ENCODE peak calls at places on chromosomes 11 and 22, in eight cellular contexts. R is stimulated activated CD8-positive, alpha-beta memory T cell treated with anti-CD3 and anti-CD28 coated beads, Interleukin-12 subunit alpha, Interleukin-12 subunit beta, amount 100 ng/mL, for 1 hour; V is hippocampal formation; Y is endothelial cell; L is heart right ventricle; O is activated gamma-delta T cell treated with Interleukin-2 at 50 U/mL for 16 hours; G is stimulated activated CD4-positive, alpha-beta T cell treated with anti-CD3 and anti-CD28 coated beads, Interleukin-2, amount 100 ng/mL, for 48 hours; M is Panc1. W is an unnamed sample.

GRCh38 chr11:62062223-62062861 is 61.5 kb upstream of the INCENP start:
- DNase-seq in Y (no peak), M (no peak), O (no peak), R (no peak), V (no peak), G (no peak), L (no peak), W (no peak)

GRCh38 chr11:106133529-106133928 is 56.1 kb downstream of the AASDHPPT start:
- DNase-seq in L (no peak), O (no peak), G (no peak), Y (no peak), V (no peak), R (no peak), M (no peak), W (peak)

GRCh38 chr11:72685560-72686480 is 11.6 kb upstream of the PDE2A start:
- DNase-seq in M (no peak), V (no peak), L (peak), Y (no peak), G (peak), O (no peak), R (no peak), W (peak)

GRCh38 chr22:47918276-47918928 is 1156.0 kb downstream of the TBC1D22A start:
- DNase-seq in O (peak), M (no peak), G (peak), R (peak), L (no peak), V (no peak), Y (no peak), W (no peak)

GRCh38 chr11:74932169-74932568 is 16.7 kb downstream of the XRRA1 start:
- DNase-seq in L (no peak), Y (no peak), M (no peak), V (no peak), R (no peak), O (no peak), G (no peak), W (peak)

GRCh38 chr11:115670538-115671200 is 166.5 kb upstream of the CADM1 start:
- DNase-seq in L (no peak), R (no peak), O (no peak), Y (no peak), G (no peak), M (no peak), V (no peak), W (no peak)

GRCh38 chr11:121418625-121419114 is 33.4 kb upstream of the SORL1 start:
- DNase-seq in G (no peak), O (peak), R (peak), M (no peak), Y (no peak), V (no peak), L (peak), W (no peak)

GRCh38 chr22:42780070-42780540 is 59.4 kb upstream of the A4GALT start:
- DNase-seq in V (peak), R (peak), M (peak), G (peak), O (peak), L (peak), Y (peak), W (peak)

GRCh38 chr11:26993965-26994446 is at the start of gene FIBIN:
- DNase-seq in M (no peak), Y (peak), L (peak), R (no peak), V (no peak), G (no peak), O (no peak), W (peak)

GRCh38 chr11:12813371-12814225 is 139.4 kb downstream of the TEAD1 start:
- DNase-seq in R (no peak), L (no peak), V (no peak), O (no peak), M (no peak), Y (no peak), G (no peak), W (peak)

GRCh38 chr11:22474621-22475020 is 136.4 kb downstream of the SLC17A6 start:
- DNase-seq in M (no peak), L (no peak), O (no peak), V (no peak), G (no peak), R (no peak), Y (no peak), W (no peak)

GRCh38 chr11:120747801-120748484 is 236.4 kb downstream of the GRIK4 start:
- DNase-seq in M (no peak), G (no peak), O (no peak), R (no peak), Y (no peak), L (no peak), V (no peak), W (no peak)

GRCh38 chr11:25860677-25861445 is 471.1 kb upstream of the ANO3 start:
- DNase-seq in L (no peak), V (no peak), R (no peak), Y (no peak), M (no peak), O (no peak), G (no peak), W (peak)

GRCh38 chr22:40123387-40123786 is 54.3 kb upstream of the TNRC6B start:
- DNase-seq in L (peak), M (no peak), Y (no peak), G (no peak), V (no peak), R (no peak), O (no peak), W (no peak)

GRCh38 chr11:104870910-104871309 is 27.4 kb downstream of the CASP12 start:
- DNase-seq in M (no peak), L (no peak), G (no peak), O (no peak), Y (no peak), V (no peak), R (no peak), W (no peak)

GRCh38 chr11:122322369-122322768 is 206.4 kb upstream of the BLID start:
- DNase-seq in R (no peak), O (no peak), Y (no peak), L (no peak), G (no peak), M (no peak), V (no peak), W (no peak)

GRCh38 chr11:61695917-61696316 is 15.7 kb downstream of the DAGLA start:
- DNase-seq in R (peak), O (peak), M (no peak), V (no peak), G (peak), L (peak), Y (no peak), W (no peak)

GRCh38 chr11:119056397-119056999 is 507 bp downstream of the HYOU1 start:
- DNase-seq in O (peak), G (no peak), M (no peak), Y (peak), V (no peak), R (peak), L (peak), W (no peak)

GRCh38 chr11:117483372-117483771 is 155.7 kb downstream of the CEP164 start:
- DNase-seq in G (no peak), O (no peak), Y (no peak), V (no peak), L (no peak), R (no peak), M (no peak), W (no peak)

GRCh38 chr11:126718319-126718718 is 282.3 kb downstream of the KIRREL3 start:
- DNase-seq in G (no peak), R (no peak), Y (no peak), L (no peak), M (no peak), O (no peak), V (no peak), W (no peak)

GRCh38 chr11:30465623-30466022 is 120.5 kb downstream of the MPPED2 start:
- DNase-seq in V (no peak), G (no peak), L (no peak), O (no peak), R (no peak), Y (no peak), M (no peak), W (no peak)

GRCh38 chr11:2803186-2804057 is 82.2 kb downstream of the CDKN1C start:
- DNase-seq in Y (no peak), R (no peak), M (no peak), O (peak), G (no peak), V (no peak), L (no peak), W (no peak)

GRCh38 chr11:65083134-65083833 is 556 bp downstream of the CDCA5 start:
- DNase-seq in O (no peak), R (no peak), M (no peak), L (no peak), Y (no peak), V (no peak), G (no peak), W (no peak)

GRCh38 chr22:43305806-43306205 is 37.4 kb downstream of the SCUBE1 start:
- DNase-seq in L (peak), V (no peak), Y (no peak), M (no peak), O (no peak), G (no peak), R (no peak), W (no peak)

GRCh38 chr11:62881579-62882427 is 1.1 kb downstream of the SLC3A2 start:
- DNase-seq in Y (peak), M (peak), G (peak), V (peak), L (peak), O (peak), R (peak), W (peak)

GRCh38 chr22:19599004-19599403 is 74.8 kb upstream of the CLDN5 start:
- DNase-seq in L (no peak), Y (no peak), G (no peak), V (no peak), R (no peak), M (no peak), O (no peak), W (no peak)

GRCh38 chr22:42745118-42745517 is 24.4 kb upstream of the A4GALT start:
- DNase-seq in R (no peak), Y (no peak), M (no peak), O (no peak), V (no peak), G (no peak), L (no peak), W (peak)

GRCh38 chr22:42930810-42931420 is 73.8 kb upstream of the ARFGAP3 start:
- DNase-seq in L (peak), G (no peak), O (no peak), R (no peak), Y (no peak), M (no peak), V (no peak), W (peak)

GRCh38 chr11:128472128-128473110 is 114.9 kb downstream of the ETS1 start:
- DNase-seq in L (no peak), Y (no peak), V (no peak), M (no peak), O (no peak), G (no peak), R (no peak), W (no peak)